ENCODE peak calls at places on chromosomes 5 and 9, in ten cellular contexts. X is CD8-positive, alpha-beta T cell; N is upper lobe of right lung; L is dorsolateral prefrontal cortex; G is uterus; Q is H7; F is astrocyte; W is HCT116; M is adrenal gland; T is PC-9. S is an unnamed sample.
A peak's percentile ranks its signal among the peaks of the same experiment; 100 is the strongest.

GRCh38 chr9:22483528-22484060 is 37.0 kb downstream of the DMRTA1 start:
- DNase-seq in X (no peak), N (no peak), L (no peak), G (no peak), Q (no peak), F (no peak), W (no peak), M (no peak), T (no peak), S (no peak)

GRCh38 chr5:60595183-60595582 is 104.8 kb downstream of the DEPDC1B start:
- DNase-seq in X (no peak), N (no peak), L (no peak), G (no peak), Q (no peak), F (no peak), W (no peak), M (no peak), T (no peak), S (no peak)

GRCh38 chr5:33381243-33381642 is 59.5 kb upstream of the TARS1 start:
- DNase-seq in X (no peak), N (no peak), L (no peak), G (no peak), Q (no peak), F (no peak), W (no peak), M (no peak), T (peak; percentile 29), S (no peak)

GRCh38 chr5:95613514-95613913 is 6.4 kb upstream of the GPR150 start:
- DNase-seq in X (no peak), N (no peak), L (no peak), G (no peak), Q (no peak), F (no peak), W (no peak), M (no peak), T (no peak), S (no peak)

GRCh38 chr5:154168395-154168794 is 22.1 kb upstream of the GALNT10 start:
- DNase-seq in X (no peak), N (no peak), L (no peak), G (no peak), Q (no peak), F (no peak), W (no peak), M (peak; percentile 32), T (no peak), S (peak; percentile 88)

GRCh38 chr9:89319015-89319905 is 960 bp downstream of the SECISBP2 start:
- DNase-seq in X (no peak), N (no peak), L (no peak), G (no peak), Q (no peak), F (no peak), W (no peak), M (no peak), T (no peak), S (no peak)

GRCh38 chr5:126490167-126490937 is 67.1 kb downstream of the GRAMD2B start:
- DNase-seq in X (no peak), N (no peak), L (no peak), G (no peak), Q (peak; percentile 24), F (no peak), W (no peak), M (no peak), T (no peak), S (no peak)

GRCh38 chr5:44546283-44546682 is 157.1 kb upstream of the FGF10 start:
- DNase-seq in X (no peak), N (no peak), L (no peak), G (no peak), Q (no peak), F (peak; percentile 49), W (no peak), M (no peak), T (no peak), S (no peak)

DNA sequence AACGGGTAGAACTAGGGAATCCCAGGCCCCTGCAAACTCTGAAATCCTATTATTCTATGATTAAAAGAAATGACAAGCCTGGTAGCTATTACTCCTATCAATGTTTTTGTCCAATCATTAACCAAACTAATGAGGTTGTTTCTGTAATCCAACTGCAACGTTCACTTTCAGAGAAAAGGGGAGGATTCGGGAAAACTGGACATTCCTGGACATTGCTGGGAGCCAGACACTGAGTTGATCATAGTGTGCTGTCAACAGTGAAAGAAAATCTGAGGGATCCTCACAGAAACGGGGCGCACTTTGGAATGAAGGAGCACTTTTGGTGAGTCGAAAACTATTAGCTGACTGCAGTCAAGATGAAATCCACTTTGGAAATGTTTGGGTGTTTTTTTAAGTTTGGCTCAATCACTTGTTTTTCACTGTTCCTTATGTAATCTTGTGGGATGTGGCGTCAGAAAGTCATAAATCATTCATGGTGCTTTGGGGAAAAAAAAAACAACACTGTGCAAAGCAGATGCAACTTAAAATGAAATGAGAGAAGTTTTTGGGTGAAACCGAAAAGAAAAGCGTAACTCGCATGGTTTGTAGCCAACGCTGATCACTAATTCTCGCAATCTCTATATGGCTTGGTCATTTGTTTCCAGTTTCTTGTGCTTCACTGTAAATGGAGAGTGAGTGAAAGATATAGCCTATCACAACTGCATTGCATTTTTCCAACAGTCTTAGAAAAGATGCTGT is 51.2 kb upstream of the ADRA1B start:
- DNase-seq in X (no peak), N (no peak), L (no peak), G (peak; percentile 51), Q (no peak), F (peak; percentile 54), W (no peak), M (no peak), T (no peak), S (no peak)
- H3K27me3 ChIP-seq in X (no peaks in the 10 kb centered on the region), N (no peaks in the 10 kb centered on the region), L (no peaks in the 10 kb centered on the region), G (no peaks in the 10 kb centered on the region), Q (no peaks in the 10 kb centered on the region), F (no peaks in the 10 kb centered on the region), W (no peaks in the 10 kb centered on the region), M (no peaks in the 10 kb centered on the region), T (no peaks in the 10 kb centered on the region), S (peaks cover 5% of the 10 kb centered on the region)

DNA sequence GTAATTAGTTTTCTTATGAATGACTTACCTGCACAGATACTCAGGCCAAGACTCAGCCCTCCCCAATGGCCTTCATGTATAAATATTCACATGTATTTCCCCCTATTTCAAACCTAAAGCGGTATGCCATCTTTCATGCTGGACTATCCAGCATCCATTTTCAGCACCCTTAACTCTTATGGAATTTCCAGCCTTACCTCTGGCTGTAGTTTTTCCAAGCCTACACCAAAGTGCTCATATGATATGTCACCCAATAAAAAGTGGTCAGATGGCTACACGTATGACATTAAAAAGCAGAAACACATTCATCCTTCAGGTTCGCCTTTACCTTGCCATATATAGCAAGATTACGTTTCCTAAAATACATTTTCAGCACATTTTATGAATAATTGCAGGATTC is 205.5 kb downstream of the MEF2C start:
- DNase-seq in X (no peak), N (no peak), L (no peak), G (no peak), Q (no peak), F (no peak), W (no peak), M (no peak), T (no peak), S (no peak)
- H3K27me3 ChIP-seq in X (peaks cover 56% of the 10 kb centered on the region), N (peaks cover 99% of the 10 kb centered on the region), L (no peaks in the 10 kb centered on the region), G (peaks cover 82% of the 10 kb centered on the region), Q (peaks cover 93% of the 10 kb centered on the region), F (peaks cover 12% of the 10 kb centered on the region), W (no peaks in the 10 kb centered on the region), M (peaks cover 32% of the 10 kb centered on the region), T (no peaks in the 10 kb centered on the region), S (no peaks in the 10 kb centered on the region)

GRCh38 chr9:126055386-126055785 is 271.2 kb upstream of the MVB12B start:
- DNase-seq in X (no peak), N (peak; percentile 46), L (no peak), G (no peak), Q (no peak), F (peak; percentile 81), W (no peak), M (no peak), T (peak; percentile 76), S (peak; percentile 80)

GRCh38 chr9:126053913-126054312 is 272.7 kb upstream of the MVB12B start:
- DNase-seq in X (no peak), N (peak; percentile 21), L (no peak), G (no peak), Q (no peak), F (no peak), W (no peak), M (no peak), T (no peak), S (no peak)

GRCh38 chr9:126050605-126050990 is 276.0 kb upstream of the MVB12B start:
- DNase-seq in X (no peak), N (peak; percentile 27), L (no peak), G (no peak), Q (no peak), F (no peak), W (no peak), M (no peak), T (no peak), S (no peak)

GRCh38 chr9:126051446-126052130 is 275.0 kb upstream of the MVB12B start:
- DNase-seq in X (no peak), N (peak; percentile 30), L (no peak), G (no peak), Q (no peak), F (no peak), W (no peak), M (no peak), T (no peak), S (no peak)

GRCh38 chr9:126052791-126053190 is 273.8 kb upstream of the MVB12B start:
- DNase-seq in X (no peak), N (peak; percentile 41), L (no peak), G (no peak), Q (no peak), F (no peak), W (no peak), M (no peak), T (no peak), S (no peak)
- H3K27me3 ChIP-seq in X (no peaks in the 10 kb centered on the region), N (peaks cover 16% of the 10 kb centered on the region), L (no peaks in the 10 kb centered on the region), G (no peaks in the 10 kb centered on the region), Q (no peaks in the 10 kb centered on the region), F (peaks cover 29% of the 10 kb centered on the region), W (no peaks in the 10 kb centered on the region), M (peaks cover 4% of the 10 kb centered on the region), T (peaks cover 4% of the 10 kb centered on the region), S (peaks cover 8% of the 10 kb centered on the region)

GRCh38 chr9:969693-970309 is 6.7 kb upstream of the DMRT3 start:
- DNase-seq in X (no peak), N (no peak), L (no peak), G (no peak), Q (peak; percentile 79), F (no peak), W (no peak), M (no peak), T (no peak), S (no peak)
- H3K27me3 ChIP-seq in X (peaks cover 34% of the 10 kb centered on the region), N (peaks cover 100% of the 10 kb centered on the region), L (peaks cover 100% of the 10 kb centered on the region), G (peaks cover 95% of the 10 kb centered on the region), Q (peaks cover 97% of the 10 kb centered on the region), F (peaks cover 88% of the 10 kb centered on the region), W (peaks cover 10% of the 10 kb centered on the region), M (peaks cover 94% of the 10 kb centered on the region), T (peaks cover 19% of the 10 kb centered on the region), S (no peaks in the 10 kb centered on the region)

S was measured in MG63.